ENCODE peak calls at places on chromosomes 2 and 18, in seven cellular contexts. O is SHP77, N is HuH-7.5, K is T-helper 1 cell, A is GM12878, H is neural crest cell, V is HT1080. Q is an unnamed sample.

GRCh38 chr2:1601064-1601405 is 143.3 kb downstream of the PXDN start:
- DNase-seq in V (no peak), K (no peak), N (no peak), O (no peak), A (no peak), H (no peak), Q (no peak)

GRCh38 chr18:10417191-10417590 is 37.2 kb upstream of the APCDD1 start:
- DNase-seq in K (no peak), O (no peak), V (no peak), N (peak; percentile 18), H (no peak), A (no peak), Q (no peak)

GRCh38 chr2:112198780-112199179 is 56.1 kb downstream of the ZC3H8 start:
- DNase-seq in K (no peak), V (no peak), H (no peak), A (no peak), N (no peak), O (no peak), Q (no peak)

GRCh38 chr2:120958623-120959366 is 223.1 kb downstream of the GLI2 start:
- DNase-seq in O (no peak), A (no peak), N (no peak), H (peak; percentile 39), K (no peak), V (no peak), Q (no peak)

GRCh38 chr2:139876964-139877363 is 1096.8 kb upstream of the NXPH2 start:
- DNase-seq in H (no peak), N (no peak), V (no peak), K (no peak), O (no peak), A (no peak), Q (no peak)

GRCh38 chr2:85308951-85309555 is 18.7 kb downstream of the TGOLN2 start:
- DNase-seq in V (peak; percentile 66), O (peak; percentile 92), K (no peak), N (no peak), A (no peak), H (no peak), Q (peak; percentile 96)

GRCh38 chr18:35775887-35776286 is 194.3 kb downstream of the GALNT1 start:
- DNase-seq in N (no peak), V (no peak), H (no peak), K (no peak), A (no peak), O (no peak), Q (no peak)

GRCh38 chr2:190468814-190469569 is 60.8 kb downstream of the MFSD6 start:
- DNase-seq in H (no peak), K (no peak), N (peak; percentile 21), V (peak; percentile 96), O (peak; percentile 78), A (no peak), Q (peak; percentile 67)

GRCh38 chr2:148602918-148603561 is 41.5 kb upstream of the EPC2 start:
- DNase-seq in O (no peak), V (no peak), N (no peak), A (no peak), H (no peak), K (no peak), Q (no peak)

GRCh38 chr18:24031318-24031717 is 16.8 kb downstream of the TTC39C start:
- DNase-seq in H (no peak), V (no peak), K (no peak), A (no peak), O (no peak), N (no peak), Q (no peak)

GRCh38 chr2:218022851-218023530 is 20.2 kb upstream of the TNS1 start:
- DNase-seq in N (no peak), O (no peak), H (no peak), V (no peak), A (no peak), K (peak; percentile 4), Q (no peak)

GRCh38 chr2:241844066-241844728 is 14.5 kb downstream of the PDCD1 start:
- DNase-seq in K (peak; percentile 72), V (no peak), N (peak; percentile 70), O (no peak), H (peak; percentile 50), A (no peak), Q (no peak)

GRCh38 chr2:169222665-169223064 is 139.7 kb downstream of the LRP2 start:
- DNase-seq in A (no peak), V (peak; percentile 32), O (no peak), H (no peak), K (no peak), N (no peak), Q (no peak)

GRCh38 chr2:118264591-118264990 is 176.3 kb downstream of the INSIG2 start:
- DNase-seq in A (no peak), O (no peak), H (no peak), V (no peak), K (no peak), N (no peak), Q (no peak)

GRCh38 chr2:207395535-207396251 is 134.1 kb upstream of the CREB1 start:
- DNase-seq in K (no peak), N (no peak), H (no peak), V (peak; percentile 75), O (no peak), A (no peak), Q (peak; percentile 70)

GRCh38 chr2:132374151-132374550 is 42.5 kb upstream of the GPR39 start:
- DNase-seq in O (no peak), K (no peak), V (no peak), N (no peak), A (no peak), H (no peak), Q (no peak)

GRCh38 chr2:10462178-10463083 is 14.3 kb upstream of the ODC1 start:
- DNase-seq in H (no peak), O (no peak), V (no peak), N (no peak), K (no peak), A (no peak), Q (no peak)

GRCh38 chr18:58526425-58527115 is 102.3 kb downstream of the ALPK2 start:
- DNase-seq in H (no peak), O (no peak), A (no peak), V (no peak), N (peak; percentile 45), K (no peak), Q (peak; percentile 92)

GRCh38 chr2:84886791-84887190 is 5.9 kb upstream of the TRABD2A start:
- DNase-seq in A (no peak), O (no peak), V (no peak), K (no peak), N (no peak), H (no peak), Q (no peak)

GRCh38 chr2:69223759-69224494 is 163.1 kb downstream of the GFPT1 start:
- DNase-seq in H (no peak), A (no peak), K (no peak), O (no peak), V (no peak), N (no peak), Q (no peak)

GRCh38 chr2:41828052-41828643 is 219.7 kb upstream of the PKDCC start:
- DNase-seq in V (no peak), N (no peak), A (no peak), H (no peak), O (no peak), K (no peak), Q (peak; percentile 63)

GRCh38 chr2:152200562-152201465 is 25.3 kb upstream of the STAM2 start:
- DNase-seq in N (peak; percentile 15), K (no peak), V (peak; percentile 100), O (peak; percentile 66), A (no peak), H (no peak), Q (peak; percentile 96)